ENCODE peak calls at places on chromosomes 3 and 15, in six cellular contexts. One of them, this sample, is unnamed.

GRCh38 chr15:82554351-82554750 is 14.1 kb upstream of the RPS17 start:
- DNase-seq in K562: no peak
- DNase-seq in HepG2: no peak
- DNase-seq in endothelial cell of umbilical vein: no peak
- DNase-seq in GM12878: no peak
- DNase-seq in A549: no peak
- DNase-seq in this sample: no peak

GRCh38 chr15:62326460-62327011 is 161.5 kb upstream of the C2CD4B start:
- DNase-seq in GM12878: no peak
- DNase-seq in endothelial cell of umbilical vein: no peak
- DNase-seq in A549: no peak
- DNase-seq in K562: no peak
- DNase-seq in HepG2: no peak
- DNase-seq in this sample: no peak

GRCh38 chr15:42083916-42084315 is 10.4 kb downstream of the PLA2G4D start:
- DNase-seq in A549: no peak
- DNase-seq in GM12878: no peak
- DNase-seq in K562: no peak
- DNase-seq in endothelial cell of umbilical vein: no peak
- DNase-seq in HepG2: no peak
- DNase-seq in this sample: no peak

GRCh38 chr15:62866366-62866765 is 176.2 kb upstream of the TPM1 start:
- DNase-seq in endothelial cell of umbilical vein: no peak
- DNase-seq in A549: no peak
- DNase-seq in K562: no peak
- DNase-seq in HepG2: no peak
- DNase-seq in GM12878: no peak
- DNase-seq in this sample: no peak

GRCh38 chr15:63462053-63462452 is 42.3 kb upstream of the USP3 start:
- DNase-seq in A549: no peak
- DNase-seq in K562: no peak
- DNase-seq in HepG2: no peak
- DNase-seq in endothelial cell of umbilical vein: peak; percentile 85
- DNase-seq in GM12878: no peak
- DNase-seq in this sample: no peak

GRCh38 chr15:67202991-67203390 is 51.5 kb downstream of the AAGAB start:
- DNase-seq in HepG2: no peak
- DNase-seq in A549: no peak
- DNase-seq in GM12878: no peak
- DNase-seq in endothelial cell of umbilical vein: peak; percentile 49
- DNase-seq in K562: no peak
- DNase-seq in this sample: no peak

GRCh38 chr3:96266395-96267187 is 547.8 kb upstream of the EPHA6 start:
- DNase-seq in GM12878: no peak
- DNase-seq in A549: no peak
- DNase-seq in K562: no peak
- DNase-seq in endothelial cell of umbilical vein: peak; percentile 81
- DNase-seq in HepG2: peak; percentile 23
- DNase-seq in this sample: no peak

GRCh38 chr3:196237203-196237602 is 20.9 kb downstream of the SLC51A start:
- DNase-seq in GM12878: no peak
- DNase-seq in A549: no peak
- DNase-seq in HepG2: no peak
- DNase-seq in K562: no peak
- DNase-seq in endothelial cell of umbilical vein: no peak
- DNase-seq in this sample: peak; percentile 31

GRCh38 chr15:48084759-48085420 is 35.9 kb upstream of the SLC24A5 start:
- DNase-seq in A549: no peak
- DNase-seq in GM12878: no peak
- DNase-seq in K562: no peak
- DNase-seq in HepG2: peak; percentile 26
- DNase-seq in endothelial cell of umbilical vein: peak; percentile 18
- DNase-seq in this sample: peak; percentile 23

GRCh38 chr3:24129549-24129948 is 184.5 kb downstream of the NR1D2 start:
- DNase-seq in K562: no peak
- DNase-seq in GM12878: no peak
- DNase-seq in HepG2: no peak
- DNase-seq in A549: no peak
- DNase-seq in endothelial cell of umbilical vein: no peak
- DNase-seq in this sample: no peak

GRCh38 chr3:29215948-29216347 is 64.9 kb upstream of the RBMS3 start:
- DNase-seq in A549: no peak
- DNase-seq in GM12878: no peak
- DNase-seq in K562: no peak
- DNase-seq in HepG2: no peak
- DNase-seq in endothelial cell of umbilical vein: no peak
- DNase-seq in this sample: no peak

GRCh38 chr15:96544162-96544756 is 213.8 kb downstream of the NR2F2 start:
- DNase-seq in GM12878: no peak
- DNase-seq in endothelial cell of umbilical vein: no peak
- DNase-seq in K562: no peak
- DNase-seq in HepG2: no peak
- DNase-seq in A549: no peak
- DNase-seq in this sample: no peak

GRCh38 chr15:66955871-66956585 is 109.4 kb upstream of the SMAD3 start:
- DNase-seq in endothelial cell of umbilical vein: peak; percentile 85
- DNase-seq in K562: no peak
- DNase-seq in A549: peak; percentile 49
- DNase-seq in HepG2: no peak
- DNase-seq in GM12878: no peak
- DNase-seq in this sample: no peak

GRCh38 chr3:195122261-195122660 is 148.7 kb downstream of the XXYLT1 start:
- DNase-seq in K562: no peak
- DNase-seq in GM12878: no peak
- DNase-seq in endothelial cell of umbilical vein: no peak
- DNase-seq in A549: no peak
- DNase-seq in HepG2: no peak
- DNase-seq in this sample: no peak

GRCh38 chr15:89171136-89172072 is 50.0 kb downstream of the RLBP1 start:
- DNase-seq in GM12878: no peak
- DNase-seq in HepG2: peak; percentile 62
- DNase-seq in A549: peak; percentile 71
- DNase-seq in endothelial cell of umbilical vein: peak; percentile 65
- DNase-seq in K562: peak; percentile 71
- DNase-seq in this sample: peak; percentile 55

GRCh38 chr15:43056696-43057095 is 49.1 kb downstream of the UBR1 start:
- DNase-seq in HepG2: no peak
- DNase-seq in endothelial cell of umbilical vein: no peak
- DNase-seq in K562: no peak
- DNase-seq in A549: no peak
- DNase-seq in GM12878: no peak
- DNase-seq in this sample: no peak

GRCh38 chr3:10964537-10965167 is 27.9 kb upstream of the SLC6A1 start:
- DNase-seq in A549: no peak
- DNase-seq in endothelial cell of umbilical vein: peak; percentile 15
- DNase-seq in GM12878: no peak
- DNase-seq in K562: peak; percentile 75
- DNase-seq in HepG2: no peak
- DNase-seq in this sample: peak; percentile 39

GRCh38 chr3:178454714-178455113 is 81.5 kb upstream of the KCNMB2 start:
- DNase-seq in GM12878: no peak
- DNase-seq in A549: no peak
- DNase-seq in endothelial cell of umbilical vein: no peak
- DNase-seq in K562: no peak
- DNase-seq in HepG2: no peak
- DNase-seq in this sample: no peak

GRCh38 chr3:185460719-185461350 is 38.0 kb downstream of the TMEM41A start:
- DNase-seq in endothelial cell of umbilical vein: peak; percentile 37
- DNase-seq in GM12878: no peak
- DNase-seq in A549: peak; percentile 21
- DNase-seq in HepG2: no peak
- DNase-seq in K562: peak; percentile 44
- DNase-seq in this sample: peak; percentile 19

GRCh38 chr3:72938471-72939265 is 50.8 kb downstream of the GXYLT2 start:
- DNase-seq in K562: peak; percentile 48
- DNase-seq in GM12878: no peak
- DNase-seq in HepG2: peak; percentile 81
- DNase-seq in A549: peak; percentile 70
- DNase-seq in endothelial cell of umbilical vein: peak; percentile 68
- DNase-seq in this sample: peak; percentile 67

GRCh38 chr15:47196057-47196456 is 521.2 kb upstream of the SEMA6D start:
- DNase-seq in A549: peak; percentile 6
- DNase-seq in K562: peak; percentile 25
- DNase-seq in endothelial cell of umbilical vein: peak; percentile 83
- DNase-seq in HepG2: peak; percentile 48
- DNase-seq in GM12878: peak; percentile 13
- DNase-seq in this sample: peak; percentile 74

GRCh38 chr3:16474304-16474703 is 39.2 kb downstream of the RFTN1 start:
- DNase-seq in K562: no peak
- DNase-seq in A549: no peak
- DNase-seq in GM12878: no peak
- DNase-seq in endothelial cell of umbilical vein: peak; percentile 47
- DNase-seq in HepG2: no peak
- DNase-seq in this sample: no peak

GRCh38 chr15:51024735-51025453 is 69.8 kb downstream of the TNFAIP8L3 start:
- DNase-seq in K562: no peak
- DNase-seq in A549: no peak
- DNase-seq in endothelial cell of umbilical vein: no peak
- DNase-seq in GM12878: no peak
- DNase-seq in HepG2: no peak
- DNase-seq in this sample: no peak

GRCh38 chr15:69497634-69498033 is 45.0 kb downstream of the RPLP1 start:
- DNase-seq in GM12878: no peak
- DNase-seq in K562: no peak
- DNase-seq in endothelial cell of umbilical vein: no peak
- DNase-seq in A549: no peak
- DNase-seq in HepG2: no peak
- DNase-seq in this sample: no peak

GRCh38 chr3:156659260-156659659 is 15.1 kb upstream of the TIPARP start:
- DNase-seq in GM12878: no peak
- DNase-seq in K562: no peak
- DNase-seq in A549: no peak
- DNase-seq in endothelial cell of umbilical vein: no peak
- DNase-seq in HepG2: no peak
- DNase-seq in this sample: no peak

GRCh38 chr15:95520511-95520910 is 810.0 kb upstream of the NR2F2 start:
- DNase-seq in K562: no peak
- DNase-seq in A549: no peak
- DNase-seq in HepG2: no peak
- DNase-seq in endothelial cell of umbilical vein: peak; percentile 77
- DNase-seq in GM12878: peak; percentile 15
- DNase-seq in this sample: peak; percentile 72

GRCh38 chr3:73614385-73614784 is 10.4 kb downstream of the PDZRN3 start:
- DNase-seq in A549: no peak
- DNase-seq in endothelial cell of umbilical vein: no peak
- DNase-seq in GM12878: no peak
- DNase-seq in K562: no peak
- DNase-seq in HepG2: no peak
- DNase-seq in this sample: peak; percentile 14

GRCh38 chr15:22933641-22934061 is 46.5 kb downstream of the CYFIP1 start:
- DNase-seq in HepG2: no peak
- DNase-seq in A549: no peak
- DNase-seq in GM12878: no peak
- DNase-seq in K562: no peak
- DNase-seq in endothelial cell of umbilical vein: peak; percentile 58
- DNase-seq in this sample: no peak

GRCh38 chr3:98056035-98056434 is 20.9 kb upstream of the GABRR3 start:
- DNase-seq in GM12878: no peak
- DNase-seq in endothelial cell of umbilical vein: no peak
- DNase-seq in K562: no peak
- DNase-seq in A549: no peak
- DNase-seq in HepG2: no peak
- DNase-seq in this sample: no peak

GRCh38 chr3:54133196-54133595 is 10.8 kb downstream of the CACNA2D3 start:
- DNase-seq in GM12878: no peak
- DNase-seq in K562: no peak
- DNase-seq in A549: no peak
- DNase-seq in HepG2: no peak
- DNase-seq in endothelial cell of umbilical vein: no peak
- DNase-seq in this sample: no peak
- TF ChIP-seq MAX in GM12878: no peak
- TF ChIP-seq MAX in K562: no peak
- TF ChIP-seq MAX in A549: no peak
- TF ChIP-seq MAX in HepG2: no peak
- TF ChIP-seq MAX in endothelial cell of umbilical vein: no peak
- TF ChIP-seq MAX in this sample: no peak

GRCh38 chr3:154122912-154123559 is 1.8 kb downstream of the ARHGEF26 start:
- DNase-seq in A549: no peak
- DNase-seq in HepG2: peak; percentile 1
- DNase-seq in GM12878: no peak
- DNase-seq in K562: no peak
- DNase-seq in endothelial cell of umbilical vein: peak; percentile 50
- DNase-seq in this sample: no peak
- TF ChIP-seq MYC in A549: no peak
- TF ChIP-seq MYC in HepG2: no peak
- TF ChIP-seq MYC in GM12878: no peak
- TF ChIP-seq MYC in K562: no peak
- TF ChIP-seq MYC in endothelial cell of umbilical vein: no peak
- TF ChIP-seq MYC in this sample: no peak

GRCh38 chr3:43584043-43584826 is 37.6 kb downstream of the ANO10 start:
- DNase-seq in HepG2: no peak
- DNase-seq in A549: no peak
- DNase-seq in endothelial cell of umbilical vein: peak; percentile 7
- DNase-seq in GM12878: no peak
- DNase-seq in K562: peak; percentile 38
- DNase-seq in this sample: no peak

GRCh38 chr3:43580181-43580580 is 41.6 kb downstream of the ANO10 start:
- DNase-seq in GM12878: no peak
- DNase-seq in endothelial cell of umbilical vein: no peak
- DNase-seq in A549: no peak
- DNase-seq in HepG2: no peak
- DNase-seq in K562: no peak
- DNase-seq in this sample: no peak

GRCh38 chr3:43581343-43581742 is 40.5 kb downstream of the ANO10 start:
- DNase-seq in A549: no peak
- DNase-seq in K562: no peak
- DNase-seq in GM12878: no peak
- DNase-seq in HepG2: no peak
- DNase-seq in endothelial cell of umbilical vein: no peak
- DNase-seq in this sample: no peak

GRCh38 chr3:43582876-43583275 is 38.9 kb downstream of the ANO10 start:
- DNase-seq in K562: no peak
- DNase-seq in endothelial cell of umbilical vein: no peak
- DNase-seq in GM12878: no peak
- DNase-seq in HepG2: no peak
- DNase-seq in A549: no peak
- DNase-seq in this sample: no peak

DNA sequence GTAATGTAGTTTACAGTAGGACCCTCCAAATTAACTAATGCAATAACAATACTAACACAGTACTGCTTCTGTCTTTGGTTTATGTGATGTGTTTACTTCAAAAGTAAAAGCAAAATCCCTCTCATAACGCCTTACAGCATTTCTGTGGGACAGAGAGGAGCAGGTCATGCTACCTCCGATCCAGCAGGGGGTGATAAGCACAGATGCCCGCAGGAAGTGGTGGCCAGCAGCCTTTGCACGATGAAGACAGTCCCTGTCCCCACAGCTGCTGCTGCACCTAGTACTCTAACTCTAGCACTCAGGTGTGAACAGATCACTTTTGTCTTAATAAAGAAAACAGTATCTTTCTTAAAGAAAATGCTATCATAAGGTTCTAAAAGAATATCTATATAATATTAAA is 38.3 kb downstream of the ANO10 start:
- DNase-seq in endothelial cell of umbilical vein: no peak
- DNase-seq in A549: no peak
- DNase-seq in GM12878: no peak
- DNase-seq in K562: peak; percentile 50
- DNase-seq in HepG2: no peak
- DNase-seq in this sample: peak; percentile 2
- TF ChIP-seq CTCF in endothelial cell of umbilical vein: no peak
- TF ChIP-seq CTCF in A549: no peak
- TF ChIP-seq CTCF in GM12878: peak; percentile 7
- TF ChIP-seq CTCF in K562: peak; percentile 40
- TF ChIP-seq CTCF in HepG2: no peak
- TF ChIP-seq CTCF in this sample: peak; percentile 18

GRCh38 chr3:64049136-64049535 is 25.8 kb upstream of the PSMD6 start:
- DNase-seq in HepG2: no peak
- DNase-seq in A549: no peak
- DNase-seq in GM12878: no peak
- DNase-seq in K562: no peak
- DNase-seq in endothelial cell of umbilical vein: peak; percentile 16
- DNase-seq in this sample: no peak
- TF ChIP-seq MAX in HepG2: no peak
- TF ChIP-seq MAX in A549: no peak
- TF ChIP-seq MAX in GM12878: no peak
- TF ChIP-seq MAX in K562: no peak
- TF ChIP-seq MAX in endothelial cell of umbilical vein: no peak
- TF ChIP-seq MAX in this sample: no peak

This sample was measured in NB4.